ENCODE peak calls at places on chromosomes 12 and 14, in four cellular contexts. H is HepG2, G is HCT116, P is SK-N-SH. B is an unnamed sample.

GRCh38 chr12:87323369-87323768 is 705.8 kb downstream of the C12orf50 start:
- DNase-seq in G (no peak), P (no peak), H (no peak), B (no peak)

GRCh38 chr12:7190268-7191055 is 976 bp downstream of the PEX5 start:
- DNase-seq in G (no peak), H (peak), P (no peak), B (no peak)

GRCh38 chr14:93132472-93133065 is 16.8 kb upstream of the ITPK1 start:
- DNase-seq in H (peak), P (peak), G (no peak), B (peak)

GRCh38 chr12:100741084-100741711 is 53.4 kb upstream of the ANO4 start:
- DNase-seq in H (peak), P (peak), G (peak), B (peak)

GRCh38 chr14:104224516-104225281 is 86.3 kb downstream of the KIF26A start:
- DNase-seq in P (peak), G (no peak), H (no peak), B (peak)

GRCh38 chr14:89900822-89901221 is 53.7 kb downstream of the EFCAB11 start:
- DNase-seq in P (no peak), G (no peak), H (no peak), B (no peak)

GRCh38 chr14:89911018-89911919 is 43.3 kb downstream of the EFCAB11 start:
- DNase-seq in G (no peak), H (peak), P (no peak), B (no peak)

GRCh38 chr14:51562816-51563215 is 88.9 kb upstream of the FRMD6 start:
- DNase-seq in G (no peak), P (no peak), H (no peak), B (no peak)

GRCh38 chr12:48038085-48038484 is 33.8 kb upstream of the COL2A1 start:
- DNase-seq in P (no peak), G (no peak), H (no peak), B (no peak)

GRCh38 chr14:103155013-103155412 is 31.8 kb downstream of the TNFAIP2 start:
- DNase-seq in P (peak), H (peak), G (peak), B (no peak)

DNA sequence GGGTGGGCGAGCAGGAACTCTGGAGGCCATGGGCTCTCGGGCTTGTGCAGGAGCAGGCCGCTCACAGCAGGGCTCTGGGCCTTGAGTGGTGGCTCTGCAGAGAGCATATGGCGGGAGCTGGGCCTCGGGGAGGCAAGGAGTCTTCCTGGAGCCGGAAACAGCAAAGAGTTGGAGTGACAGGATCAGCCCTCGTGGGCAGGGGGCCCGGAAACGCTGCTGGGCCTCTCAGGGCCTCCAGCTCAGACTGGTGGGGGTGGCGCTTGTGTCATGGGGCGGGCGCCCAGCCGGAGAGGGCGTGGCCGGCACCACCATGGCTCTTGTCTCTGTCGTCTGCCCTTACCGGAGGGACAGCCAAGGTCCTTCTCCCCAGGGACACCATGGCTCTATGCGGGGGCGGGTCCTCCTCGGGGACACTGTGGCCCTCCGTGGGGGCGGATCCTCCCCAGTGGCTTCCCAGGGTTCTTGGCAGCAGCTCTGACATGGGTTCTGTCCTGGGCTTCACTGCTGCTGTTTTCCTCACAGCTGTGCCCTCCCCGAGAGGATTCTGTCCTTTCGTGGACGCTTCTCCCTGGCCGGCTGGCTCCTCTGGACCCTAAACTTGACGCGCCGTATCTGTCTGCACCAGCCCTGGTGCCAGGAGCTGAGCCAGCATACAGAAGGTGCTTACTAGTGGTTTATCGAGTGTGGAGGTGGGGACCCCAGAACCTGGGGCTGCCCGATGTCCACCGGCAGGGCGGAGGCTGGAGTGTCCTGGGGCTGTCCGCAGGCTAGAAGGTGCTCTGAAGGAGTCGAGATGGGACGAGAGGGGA is 17.0 kb downstream of the FBRSL1 start:
- DNase-seq in H (no peak), G (no peak), P (peak), B (peak)
- H3K4me2 ChIP-seq in H (no peak), G (no peak), P (peak), B (peak)

GRCh38 chr12:25276199-25276937 is 25.6 kb upstream of the KRAS start:
- DNase-seq in P (peak), H (peak), G (peak), B (peak)
- TF ChIP-seq SIN3A in P (no peak), H (no peak), G (no peak), B (no peak)

DNA sequence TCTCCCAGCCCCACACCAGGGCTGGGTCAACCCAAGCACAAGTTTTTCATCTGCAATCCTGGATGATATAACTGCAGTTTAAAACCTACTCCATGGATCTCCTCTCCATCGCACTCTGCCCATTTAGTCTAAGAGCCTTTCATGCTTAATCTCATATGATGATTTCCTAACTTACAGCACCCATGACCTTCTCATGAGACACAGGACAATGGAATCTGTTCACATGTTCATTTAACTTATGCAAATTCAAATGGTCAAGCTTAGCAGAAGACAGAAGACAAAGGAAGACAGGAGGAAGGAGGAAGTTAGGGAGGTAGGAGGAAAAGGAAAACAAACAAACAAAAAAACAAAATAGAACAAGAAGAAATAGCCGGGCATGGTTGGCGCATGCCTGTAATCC is 64.6 kb upstream of the PNMA1 start:
- DNase-seq in P (no peak), G (no peak), H (no peak), B (no peak)
- H3K4me2 ChIP-seq in P (no peak), G (no peak), H (no peak), B (no peak)

GRCh38 chr12:30025317-30025716 is 241.6 kb upstream of the TMTC1 start:
- DNase-seq in P (no peak), G (no peak), H (no peak), B (no peak)
- TF ChIP-seq SIN3A in P (no peak), G (no peak), H (no peak), B (no peak)

GRCh38 chr12:94404854-94405253 is 54.8 kb downstream of the CEP83 start:
- DNase-seq in P (no peak), H (no peak), G (no peak), B (no peak)
- H3K4me2 ChIP-seq in P (no peak), H (no peak), G (no peak), B (no peak)

GRCh38 chr12:31222620-31223222 is 103.2 kb downstream of the SINHCAF start:
- DNase-seq in P (no peak), G (no peak), H (no peak), B (no peak)
- TF ChIP-seq SIN3A in P (no peak), G (no peak), H (no peak), B (no peak)

DNA sequence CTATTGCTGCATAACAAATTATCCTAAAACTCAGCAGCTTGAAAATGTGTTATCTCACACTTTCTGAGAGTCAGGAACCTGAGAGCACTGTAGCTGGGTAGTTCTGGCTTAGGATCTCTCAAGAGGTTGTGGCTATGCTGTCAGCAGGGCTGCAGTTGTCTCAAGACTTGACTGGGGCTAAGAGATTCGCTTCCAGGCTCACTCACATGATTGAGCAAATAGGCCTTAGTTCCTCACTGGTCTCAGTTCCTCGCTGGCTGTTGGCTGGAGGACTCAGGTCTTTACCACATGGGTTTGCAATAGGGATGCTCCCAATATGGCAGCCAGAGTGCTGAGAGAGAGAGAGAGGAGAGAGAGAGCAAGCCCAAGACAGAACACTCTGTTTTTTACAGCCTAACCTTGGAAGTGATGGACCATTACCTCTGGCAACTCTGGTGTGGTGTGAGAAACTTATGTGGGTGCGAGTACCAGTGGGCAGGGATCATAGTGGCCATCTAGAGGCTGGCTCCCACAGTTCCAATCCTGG is 15.9 kb upstream of the DHRS2 start:
- DNase-seq in P (no peak), G (no peak), H (no peak), B (no peak)
- H3K4me2 ChIP-seq in P (no peak), G (no peak), H (no peak), B (no peak)

B was measured in K562.